ENCODE peak calls at places on chromosomes 5 and 9, in five cellular contexts. One of them, this sample, is unnamed.

GRCh38 chr9:29775491-29775890 is 2202.2 kb upstream of the C9orf72 start:
- DNase-seq in activated CD8-positive, alpha-beta memory T cell treated with anti-CD3 and anti-CD28 coated beads, Interleukin-2, amount 50 U/mL, for 4 hours: no peak
- DNase-seq in frontal cortex: no peak
- DNase-seq in effector CD8-positive, alpha-beta T cell: no peak
- DNase-seq in stimulated activated CD8-positive, alpha-beta memory T cell treated with anti-CD3 and anti-CD28 coated beads, Interleukin-2, amount 100 ng/mL, for 48 hours: no peak
- DNase-seq in this sample: no peak

GRCh38 chr5:134533115-134533815 is 7.8 kb downstream of the JADE2 start:
- DNase-seq in activated CD8-positive, alpha-beta memory T cell treated with anti-CD3 and anti-CD28 coated beads, Interleukin-2, amount 50 U/mL, for 4 hours: no peak
- DNase-seq in frontal cortex: no peak
- DNase-seq in effector CD8-positive, alpha-beta T cell: no peak
- DNase-seq in stimulated activated CD8-positive, alpha-beta memory T cell treated with anti-CD3 and anti-CD28 coated beads, Interleukin-2, amount 100 ng/mL, for 48 hours: no peak
- DNase-seq in this sample: no peak

GRCh38 chr5:1161832-1162229 is 39.6 kb upstream of the SLC6A19 start:
- DNase-seq in activated CD8-positive, alpha-beta memory T cell treated with anti-CD3 and anti-CD28 coated beads, Interleukin-2, amount 50 U/mL, for 4 hours: no peak
- DNase-seq in frontal cortex: peak; percentile 66
- DNase-seq in effector CD8-positive, alpha-beta T cell: no peak
- DNase-seq in stimulated activated CD8-positive, alpha-beta memory T cell treated with anti-CD3 and anti-CD28 coated beads, Interleukin-2, amount 100 ng/mL, for 48 hours: no peak
- DNase-seq in this sample: no peak

GRCh38 chr9:72817413-72817812 is 135.4 kb downstream of the ALDH1A1 start:
- DNase-seq in activated CD8-positive, alpha-beta memory T cell treated with anti-CD3 and anti-CD28 coated beads, Interleukin-2, amount 50 U/mL, for 4 hours: no peak
- DNase-seq in frontal cortex: no peak
- DNase-seq in effector CD8-positive, alpha-beta T cell: no peak
- DNase-seq in stimulated activated CD8-positive, alpha-beta memory T cell treated with anti-CD3 and anti-CD28 coated beads, Interleukin-2, amount 100 ng/mL, for 48 hours: no peak
- DNase-seq in this sample: no peak

GRCh38 chr9:22165144-22165543 is 156.0 kb upstream of the CDKN2B start:
- DNase-seq in activated CD8-positive, alpha-beta memory T cell treated with anti-CD3 and anti-CD28 coated beads, Interleukin-2, amount 50 U/mL, for 4 hours: no peak
- DNase-seq in frontal cortex: no peak
- DNase-seq in effector CD8-positive, alpha-beta T cell: no peak
- DNase-seq in stimulated activated CD8-positive, alpha-beta memory T cell treated with anti-CD3 and anti-CD28 coated beads, Interleukin-2, amount 100 ng/mL, for 48 hours: no peak
- DNase-seq in this sample: no peak

GRCh38 chr5:57931807-57932206 is 449.2 kb upstream of the ACTBL2 start:
- DNase-seq in activated CD8-positive, alpha-beta memory T cell treated with anti-CD3 and anti-CD28 coated beads, Interleukin-2, amount 50 U/mL, for 4 hours: no peak
- DNase-seq in frontal cortex: no peak
- DNase-seq in effector CD8-positive, alpha-beta T cell: no peak
- DNase-seq in stimulated activated CD8-positive, alpha-beta memory T cell treated with anti-CD3 and anti-CD28 coated beads, Interleukin-2, amount 100 ng/mL, for 48 hours: no peak
- DNase-seq in this sample: no peak

GRCh38 chr5:141513021-141513626 is 24.2 kb downstream of the PCDHGC5 start:
- DNase-seq in activated CD8-positive, alpha-beta memory T cell treated with anti-CD3 and anti-CD28 coated beads, Interleukin-2, amount 50 U/mL, for 4 hours: peak; percentile 34
- DNase-seq in frontal cortex: no peak
- DNase-seq in effector CD8-positive, alpha-beta T cell: peak; percentile 2
- DNase-seq in stimulated activated CD8-positive, alpha-beta memory T cell treated with anti-CD3 and anti-CD28 coated beads, Interleukin-2, amount 100 ng/mL, for 48 hours: no peak
- DNase-seq in this sample: no peak

GRCh38 chr9:121326130-121326838 is 43.8 kb downstream of the STOM start:
- DNase-seq in activated CD8-positive, alpha-beta memory T cell treated with anti-CD3 and anti-CD28 coated beads, Interleukin-2, amount 50 U/mL, for 4 hours: no peak
- DNase-seq in frontal cortex: peak; percentile 42
- DNase-seq in effector CD8-positive, alpha-beta T cell: no peak
- DNase-seq in stimulated activated CD8-positive, alpha-beta memory T cell treated with anti-CD3 and anti-CD28 coated beads, Interleukin-2, amount 100 ng/mL, for 48 hours: no peak
- DNase-seq in this sample: no peak

GRCh38 chr9:81234924-81235610 is 454.3 kb downstream of the TLE1 start:
- DNase-seq in activated CD8-positive, alpha-beta memory T cell treated with anti-CD3 and anti-CD28 coated beads, Interleukin-2, amount 50 U/mL, for 4 hours: no peak
- DNase-seq in frontal cortex: no peak
- DNase-seq in effector CD8-positive, alpha-beta T cell: no peak
- DNase-seq in stimulated activated CD8-positive, alpha-beta memory T cell treated with anti-CD3 and anti-CD28 coated beads, Interleukin-2, amount 100 ng/mL, for 48 hours: no peak
- DNase-seq in this sample: no peak

GRCh38 chr5:52844885-52845284 is 57.2 kb downstream of the ITGA1 start:
- DNase-seq in activated CD8-positive, alpha-beta memory T cell treated with anti-CD3 and anti-CD28 coated beads, Interleukin-2, amount 50 U/mL, for 4 hours: no peak
- DNase-seq in frontal cortex: no peak
- DNase-seq in effector CD8-positive, alpha-beta T cell: no peak
- DNase-seq in stimulated activated CD8-positive, alpha-beta memory T cell treated with anti-CD3 and anti-CD28 coated beads, Interleukin-2, amount 100 ng/mL, for 48 hours: no peak
- DNase-seq in this sample: no peak

GRCh38 chr9:92171822-92172221 is 56.6 kb upstream of the SPTLC1 start:
- DNase-seq in activated CD8-positive, alpha-beta memory T cell treated with anti-CD3 and anti-CD28 coated beads, Interleukin-2, amount 50 U/mL, for 4 hours: no peak
- DNase-seq in frontal cortex: no peak
- DNase-seq in effector CD8-positive, alpha-beta T cell: no peak
- DNase-seq in stimulated activated CD8-positive, alpha-beta memory T cell treated with anti-CD3 and anti-CD28 coated beads, Interleukin-2, amount 100 ng/mL, for 48 hours: no peak
- DNase-seq in this sample: no peak

GRCh38 chr5:43874772-43875171 is 271.8 kb downstream of the NNT start:
- DNase-seq in activated CD8-positive, alpha-beta memory T cell treated with anti-CD3 and anti-CD28 coated beads, Interleukin-2, amount 50 U/mL, for 4 hours: no peak
- DNase-seq in frontal cortex: no peak
- DNase-seq in effector CD8-positive, alpha-beta T cell: no peak
- DNase-seq in stimulated activated CD8-positive, alpha-beta memory T cell treated with anti-CD3 and anti-CD28 coated beads, Interleukin-2, amount 100 ng/mL, for 48 hours: no peak
- DNase-seq in this sample: no peak

GRCh38 chr5:151223447-151224264 is at the start of gene CCDC69:
- DNase-seq in activated CD8-positive, alpha-beta memory T cell treated with anti-CD3 and anti-CD28 coated beads, Interleukin-2, amount 50 U/mL, for 4 hours: peak; percentile 63
- DNase-seq in frontal cortex: peak; percentile 83
- DNase-seq in effector CD8-positive, alpha-beta T cell: no peak
- DNase-seq in stimulated activated CD8-positive, alpha-beta memory T cell treated with anti-CD3 and anti-CD28 coated beads, Interleukin-2, amount 100 ng/mL, for 48 hours: peak; percentile 49
- DNase-seq in this sample: peak; percentile 82

GRCh38 chr9:117076571-117077300 is 338.1 kb downstream of the ASTN2 start:
- DNase-seq in activated CD8-positive, alpha-beta memory T cell treated with anti-CD3 and anti-CD28 coated beads, Interleukin-2, amount 50 U/mL, for 4 hours: no peak
- DNase-seq in frontal cortex: no peak
- DNase-seq in effector CD8-positive, alpha-beta T cell: no peak
- DNase-seq in stimulated activated CD8-positive, alpha-beta memory T cell treated with anti-CD3 and anti-CD28 coated beads, Interleukin-2, amount 100 ng/mL, for 48 hours: no peak
- DNase-seq in this sample: no peak

GRCh38 chr5:79070002-79070567 is 518 bp downstream of the BHMT2 start:
- DNase-seq in activated CD8-positive, alpha-beta memory T cell treated with anti-CD3 and anti-CD28 coated beads, Interleukin-2, amount 50 U/mL, for 4 hours: no peak
- DNase-seq in frontal cortex: no peak
- DNase-seq in effector CD8-positive, alpha-beta T cell: no peak
- DNase-seq in stimulated activated CD8-positive, alpha-beta memory T cell treated with anti-CD3 and anti-CD28 coated beads, Interleukin-2, amount 100 ng/mL, for 48 hours: no peak
- DNase-seq in this sample: peak; percentile 10

GRCh38 chr5:145718956-145719355 is 116.2 kb downstream of the PRELID2 start:
- DNase-seq in activated CD8-positive, alpha-beta memory T cell treated with anti-CD3 and anti-CD28 coated beads, Interleukin-2, amount 50 U/mL, for 4 hours: no peak
- DNase-seq in frontal cortex: no peak
- DNase-seq in effector CD8-positive, alpha-beta T cell: no peak
- DNase-seq in stimulated activated CD8-positive, alpha-beta memory T cell treated with anti-CD3 and anti-CD28 coated beads, Interleukin-2, amount 100 ng/mL, for 48 hours: no peak
- DNase-seq in this sample: no peak

GRCh38 chr5:32713396-32714381 is 2.6 kb downstream of the NPR3 start:
- DNase-seq in activated CD8-positive, alpha-beta memory T cell treated with anti-CD3 and anti-CD28 coated beads, Interleukin-2, amount 50 U/mL, for 4 hours: no peak
- DNase-seq in frontal cortex: peak; percentile 24
- DNase-seq in effector CD8-positive, alpha-beta T cell: no peak
- DNase-seq in stimulated activated CD8-positive, alpha-beta memory T cell treated with anti-CD3 and anti-CD28 coated beads, Interleukin-2, amount 100 ng/mL, for 48 hours: no peak
- DNase-seq in this sample: no peak

GRCh38 chr9:131018621-131019020 is 9.6 kb downstream of the LAMC3 start:
- DNase-seq in activated CD8-positive, alpha-beta memory T cell treated with anti-CD3 and anti-CD28 coated beads, Interleukin-2, amount 50 U/mL, for 4 hours: no peak
- DNase-seq in frontal cortex: no peak
- DNase-seq in effector CD8-positive, alpha-beta T cell: no peak
- DNase-seq in stimulated activated CD8-positive, alpha-beta memory T cell treated with anti-CD3 and anti-CD28 coated beads, Interleukin-2, amount 100 ng/mL, for 48 hours: no peak
- DNase-seq in this sample: no peak

GRCh38 chr9:83976372-83976771 is 3.6 kb downstream of the HNRNPK start:
- DNase-seq in activated CD8-positive, alpha-beta memory T cell treated with anti-CD3 and anti-CD28 coated beads, Interleukin-2, amount 50 U/mL, for 4 hours: no peak
- DNase-seq in frontal cortex: no peak
- DNase-seq in effector CD8-positive, alpha-beta T cell: no peak
- DNase-seq in stimulated activated CD8-positive, alpha-beta memory T cell treated with anti-CD3 and anti-CD28 coated beads, Interleukin-2, amount 100 ng/mL, for 48 hours: no peak
- DNase-seq in this sample: no peak

GRCh38 chr5:133439859-133440258 is 172.5 kb downstream of the FSTL4 start:
- DNase-seq in activated CD8-positive, alpha-beta memory T cell treated with anti-CD3 and anti-CD28 coated beads, Interleukin-2, amount 50 U/mL, for 4 hours: no peak
- DNase-seq in frontal cortex: no peak
- DNase-seq in effector CD8-positive, alpha-beta T cell: no peak
- DNase-seq in stimulated activated CD8-positive, alpha-beta memory T cell treated with anti-CD3 and anti-CD28 coated beads, Interleukin-2, amount 100 ng/mL, for 48 hours: no peak
- DNase-seq in this sample: no peak

GRCh38 chr5:126044111-126044668 is 379.0 kb upstream of the GRAMD2B start:
- DNase-seq in activated CD8-positive, alpha-beta memory T cell treated with anti-CD3 and anti-CD28 coated beads, Interleukin-2, amount 50 U/mL, for 4 hours: no peak
- DNase-seq in frontal cortex: no peak
- DNase-seq in effector CD8-positive, alpha-beta T cell: no peak
- DNase-seq in stimulated activated CD8-positive, alpha-beta memory T cell treated with anti-CD3 and anti-CD28 coated beads, Interleukin-2, amount 100 ng/mL, for 48 hours: no peak
- DNase-seq in this sample: no peak

GRCh38 chr9:127528407-127529251 is 77.3 kb downstream of the LRSAM1 start:
- DNase-seq in activated CD8-positive, alpha-beta memory T cell treated with anti-CD3 and anti-CD28 coated beads, Interleukin-2, amount 50 U/mL, for 4 hours: no peak
- DNase-seq in frontal cortex: no peak
- DNase-seq in effector CD8-positive, alpha-beta T cell: no peak
- DNase-seq in stimulated activated CD8-positive, alpha-beta memory T cell treated with anti-CD3 and anti-CD28 coated beads, Interleukin-2, amount 100 ng/mL, for 48 hours: no peak
- DNase-seq in this sample: no peak

GRCh38 chr5:10259916-10260315 is 9.8 kb downstream of the CCT5 start:
- DNase-seq in activated CD8-positive, alpha-beta memory T cell treated with anti-CD3 and anti-CD28 coated beads, Interleukin-2, amount 50 U/mL, for 4 hours: no peak
- DNase-seq in frontal cortex: no peak
- DNase-seq in effector CD8-positive, alpha-beta T cell: no peak
- DNase-seq in stimulated activated CD8-positive, alpha-beta memory T cell treated with anti-CD3 and anti-CD28 coated beads, Interleukin-2, amount 100 ng/mL, for 48 hours: no peak
- DNase-seq in this sample: no peak

GRCh38 chr5:133421806-133422205 is 190.5 kb downstream of the FSTL4 start:
- DNase-seq in activated CD8-positive, alpha-beta memory T cell treated with anti-CD3 and anti-CD28 coated beads, Interleukin-2, amount 50 U/mL, for 4 hours: no peak
- DNase-seq in frontal cortex: no peak
- DNase-seq in effector CD8-positive, alpha-beta T cell: no peak
- DNase-seq in stimulated activated CD8-positive, alpha-beta memory T cell treated with anti-CD3 and anti-CD28 coated beads, Interleukin-2, amount 100 ng/mL, for 48 hours: no peak
- DNase-seq in this sample: no peak

GRCh38 chr9:121945849-121946248 is 147.3 kb downstream of the TTLL11 start:
- DNase-seq in activated CD8-positive, alpha-beta memory T cell treated with anti-CD3 and anti-CD28 coated beads, Interleukin-2, amount 50 U/mL, for 4 hours: no peak
- DNase-seq in frontal cortex: no peak
- DNase-seq in effector CD8-positive, alpha-beta T cell: no peak
- DNase-seq in stimulated activated CD8-positive, alpha-beta memory T cell treated with anti-CD3 and anti-CD28 coated beads, Interleukin-2, amount 100 ng/mL, for 48 hours: no peak
- DNase-seq in this sample: no peak

GRCh38 chr5:142955628-142956027 is 185.5 kb downstream of the ARHGAP26 start:
- DNase-seq in activated CD8-positive, alpha-beta memory T cell treated with anti-CD3 and anti-CD28 coated beads, Interleukin-2, amount 50 U/mL, for 4 hours: no peak
- DNase-seq in frontal cortex: no peak
- DNase-seq in effector CD8-positive, alpha-beta T cell: no peak
- DNase-seq in stimulated activated CD8-positive, alpha-beta memory T cell treated with anti-CD3 and anti-CD28 coated beads, Interleukin-2, amount 100 ng/mL, for 48 hours: no peak
- DNase-seq in this sample: no peak

GRCh38 chr5:68798877-68799276 is 294.9 kb upstream of the SLC30A5 start:
- DNase-seq in activated CD8-positive, alpha-beta memory T cell treated with anti-CD3 and anti-CD28 coated beads, Interleukin-2, amount 50 U/mL, for 4 hours: no peak
- DNase-seq in frontal cortex: no peak
- DNase-seq in effector CD8-positive, alpha-beta T cell: no peak
- DNase-seq in stimulated activated CD8-positive, alpha-beta memory T cell treated with anti-CD3 and anti-CD28 coated beads, Interleukin-2, amount 100 ng/mL, for 48 hours: no peak
- DNase-seq in this sample: no peak